ENCODE peak calls at places on chromosomes 7 and 10, in six cellular contexts. Q is choroid plexus epithelial cell; Y is GM23248; D is CD8-positive, alpha-beta memory T cell; V is hepatocyte; U is MM.1S. R is an unnamed sample.

GRCh38 chr7:116953372-116953726 is at the start of gene ST7:
- DNase-seq in Q (peak), U (peak), D (peak), Y (peak), V (peak), R (peak)

GRCh38 chr10:14665304-14665703 is 109.4 kb downstream of the FAM107B start:
- DNase-seq in U (no peak), Y (peak), V (peak), D (no peak), Q (peak), R (peak)

GRCh38 chr7:38630720-38631673 is at the start of gene AMPH:
- DNase-seq in D (no peak), V (peak), Q (peak), Y (peak), U (peak), R (no peak)

GRCh38 chr7:50068850-50069551 is 24.0 kb downstream of the ZPBP start:
- DNase-seq in V (peak), D (no peak), U (peak), Q (peak), Y (peak), R (peak)

GRCh38 chr10:9807848-9808247 is 1209.8 kb upstream of the CELF2 start:
- DNase-seq in U (no peak), D (no peak), Y (no peak), V (no peak), Q (no peak), R (no peak)

GRCh38 chr10:42753507-42754154 is 29.0 kb upstream of the BMS1 start:
- DNase-seq in D (no peak), V (peak), Y (peak), U (no peak), Q (no peak), R (no peak)

GRCh38 chr7:88539518-88539917 is 220.0 kb upstream of the ZNF804B start:
- DNase-seq in D (no peak), Q (no peak), V (no peak), U (no peak), Y (no peak), R (no peak)

GRCh38 chr10:119616879-119617580 is 20.3 kb upstream of the TIAL1 start:
- DNase-seq in Q (peak), Y (peak), D (no peak), U (peak), V (no peak), R (no peak)

GRCh38 chr7:116724560-116725231 is 52.7 kb downstream of the MET start:
- DNase-seq in V (no peak), D (no peak), Y (no peak), U (no peak), Q (no peak), R (no peak)

GRCh38 chr10:76576276-76576962 is 1061.2 kb downstream of the KCNMA1 start:
- DNase-seq in V (no peak), Q (peak), U (no peak), D (no peak), Y (peak), R (no peak)

GRCh38 chr10:85734791-85735190 is 631.8 kb downstream of the GRID1 start:
- DNase-seq in Q (no peak), Y (no peak), V (no peak), D (no peak), U (no peak), R (no peak)

GRCh38 chr10:122206471-122207065 is 64.5 kb upstream of the BTBD16 start:
- DNase-seq in Y (peak), Q (peak), V (no peak), U (no peak), D (no peak), R (no peak)

GRCh38 chr10:12628964-12629766 is 279.8 kb downstream of the CAMK1D start:
- DNase-seq in Q (peak), V (peak), U (no peak), D (no peak), Y (no peak), R (no peak)

GRCh38 chr10:88157981-88158465 is 294.6 kb downstream of the PTEN start:
- DNase-seq in D (no peak), Q (peak), U (no peak), V (peak), Y (peak), R (peak)

GRCh38 chr7:30709549-30709948 is 27.3 kb upstream of the CRHR2 start:
- DNase-seq in Q (no peak), U (no peak), D (no peak), V (no peak), Y (no peak), R (no peak)

GRCh38 chr7:75937958-75938786 is 23.2 kb downstream of the POR start:
- DNase-seq in Q (peak), Y (peak), D (no peak), V (peak), U (no peak), R (no peak)

GRCh38 chr7:126426652-126427051 is 826.1 kb downstream of the GRM8 start:
- DNase-seq in V (no peak), Q (no peak), D (no peak), Y (no peak), U (no peak), R (no peak)

GRCh38 chr7:1046722-1047679 is 2.7 kb downstream of the GPR146 start:
- DNase-seq in Y (no peak), U (no peak), V (no peak), Q (no peak), D (peak), R (no peak)

GRCh38 chr10:59585046-59585700 is 124.5 kb downstream of the SLC16A9 start:
- DNase-seq in D (no peak), V (no peak), Y (no peak), U (no peak), Q (no peak), R (no peak)

GRCh38 chr10:27611861-27612450 is 107.9 kb downstream of the RAB18 start:
- DNase-seq in V (no peak), Q (no peak), Y (no peak), U (no peak), D (no peak), R (no peak)

GRCh38 chr7:158124671-158125079 is 462.9 kb downstream of the PTPRN2 start:
- DNase-seq in D (no peak), V (no peak), Q (no peak), U (no peak), Y (no peak), R (no peak)

GRCh38 chr10:12389154-12389734 is 39.9 kb downstream of the CAMK1D start:
- DNase-seq in U (no peak), D (no peak), Y (no peak), V (no peak), Q (no peak), R (peak)

DNA sequence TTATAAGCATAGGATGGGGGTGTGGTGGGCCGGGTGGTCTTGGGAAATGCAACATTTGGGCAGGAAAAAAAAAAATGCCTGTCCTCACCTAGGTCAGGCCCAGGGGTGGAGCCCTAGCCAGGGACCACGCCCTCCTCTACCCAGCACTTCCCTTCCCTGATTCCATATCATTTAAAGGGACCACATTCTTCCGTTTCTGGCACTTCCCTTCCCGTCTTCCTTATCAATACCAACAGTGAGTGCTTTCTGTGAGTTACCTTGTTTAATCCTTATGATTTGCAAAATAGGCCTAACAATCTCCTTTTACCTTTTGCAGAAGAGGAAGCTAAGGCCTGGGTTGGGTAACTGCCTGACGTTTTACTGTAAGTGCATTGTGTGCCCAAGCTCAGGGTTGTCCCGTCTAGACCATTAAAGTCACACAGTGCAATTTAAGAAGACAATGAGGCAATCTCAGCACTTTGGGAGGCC is 16.7 kb upstream of the C10orf95 start:
- DNase-seq in Q (no peak), V (no peak), U (no peak), Y (no peak), D (no peak), R (no peak)
- H3K4me3 ChIP-seq in Q (no peak), V (no peak), U (no peak), Y (no peak), D (no peak), R (no peak)

GRCh38 chr10:75568721-75569120 is 137.3 kb downstream of the LRMDA start:
- DNase-seq in Y (no peak), D (no peak), Q (no peak), V (no peak), U (no peak), R (peak)

GRCh38 chr10:75575940-75576339 is 144.5 kb downstream of the LRMDA start:
- DNase-seq in Y (no peak), Q (no peak), V (no peak), U (no peak), D (no peak), R (no peak)

GRCh38 chr10:75569506-75569905 is 138.1 kb downstream of the LRMDA start:
- DNase-seq in U (no peak), Q (no peak), D (no peak), V (no peak), Y (no peak), R (no peak)

GRCh38 chr10:75572478-75572877 is 141.1 kb downstream of the LRMDA start:
- DNase-seq in U (no peak), V (no peak), D (no peak), Y (no peak), Q (no peak), R (no peak)
- H3K4me3 ChIP-seq in U (no peak), V (no peak), D (no peak), Y (no peak), Q (no peak), R (no peak)

GRCh38 chr10:34364253-34365037 is 450.7 kb downstream of the PARD3 start:
- DNase-seq in Q (no peak), Y (no peak), D (no peak), U (no peak), V (no peak), R (no peak)

GRCh38 chr10:34358729-34359128 is 456.4 kb downstream of the PARD3 start:
- DNase-seq in Q (no peak), V (no peak), Y (no peak), U (no peak), D (no peak), R (no peak)

GRCh38 chr10:34356463-34356862 is 458.6 kb downstream of the PARD3 start:
- DNase-seq in Q (no peak), D (no peak), V (no peak), U (no peak), Y (no peak), R (no peak)

DNA sequence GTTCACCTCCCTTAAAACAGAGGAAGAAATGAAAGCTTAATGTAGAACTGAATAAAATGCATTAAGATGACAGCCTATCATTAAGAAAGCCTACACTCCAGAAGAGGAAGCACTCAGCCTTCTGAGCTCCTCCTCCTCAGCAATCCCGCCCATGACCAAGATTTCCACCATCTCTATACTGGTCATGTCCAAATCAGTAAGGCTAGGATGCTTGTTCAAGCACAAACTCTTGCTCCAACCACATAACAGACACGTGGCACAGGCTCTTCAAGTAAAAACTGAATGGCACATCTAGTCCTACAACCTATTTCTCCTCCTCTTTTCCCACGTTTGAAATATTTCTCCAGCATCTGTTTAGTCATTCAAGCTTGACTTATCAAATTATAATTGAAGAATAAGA is 454.1 kb downstream of the PARD3 start:
- DNase-seq in D (no peak), U (no peak), Y (no peak), V (no peak), Q (no peak), R (no peak)
- H3K4me3 ChIP-seq in D (no peak), U (no peak), Y (no peak), V (no peak), Q (no peak), R (no peak)

DNA sequence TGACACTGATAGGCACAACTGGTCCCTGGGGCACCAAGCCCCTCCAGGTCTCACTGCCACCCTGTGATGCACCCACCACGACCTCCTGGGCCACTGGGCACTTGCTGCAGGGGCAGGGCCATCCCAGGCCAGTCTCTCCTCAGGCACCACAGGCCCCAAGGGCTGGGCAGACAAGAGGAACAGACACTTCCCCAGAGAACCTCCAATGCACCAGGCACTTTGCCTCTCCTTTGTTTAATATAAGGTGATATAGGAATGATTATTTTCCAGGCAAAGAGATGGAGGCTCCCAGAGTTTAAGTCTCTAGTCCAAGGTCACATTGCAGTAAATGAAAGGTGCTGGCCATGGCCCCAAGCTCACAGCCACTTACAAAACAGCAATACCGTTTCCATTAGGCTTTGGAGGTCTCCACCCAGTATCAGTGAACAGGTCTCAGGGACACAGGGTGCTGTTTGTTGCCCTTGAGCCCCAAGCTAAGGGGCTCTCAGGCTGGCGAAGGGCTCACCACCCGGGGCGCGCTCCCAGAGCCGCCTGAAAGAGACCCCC is 4.5 kb downstream of the DEPP1 start:
- DNase-seq in U (no peak), D (no peak), Y (no peak), V (no peak), Q (no peak), R (peak)
- H3K4me3 ChIP-seq in U (no peak), D (peak), Y (peak), V (no peak), Q (peak), R (peak)

GRCh38 chr7:73850781-73851207 is 8.5 kb upstream of the METTL27 start:
- DNase-seq in Q (peak), V (peak), Y (peak), U (no peak), D (no peak), R (no peak)
- H3K4me3 ChIP-seq in Q (no peak), V (no peak), Y (peak), U (no peak), D (no peak), R (no peak)

GRCh38 chr10:8331896-8332729 is 277.6 kb downstream of the GATA3 start:
- DNase-seq in Q (peak), U (peak), D (peak), Y (peak), V (peak), R (peak)

GRCh38 chr10:8334631-8335030 is 280.1 kb downstream of the GATA3 start:
- DNase-seq in V (no peak), D (no peak), Q (no peak), Y (no peak), U (no peak), R (no peak)

GRCh38 chr10:8326702-8327423 is 272.4 kb downstream of the GATA3 start:
- DNase-seq in D (no peak), Q (no peak), V (no peak), U (no peak), Y (no peak), R (no peak)

GRCh38 chr10:8332730-8333111 is 278.2 kb downstream of the GATA3 start:
- DNase-seq in U (no peak), D (no peak), Q (no peak), V (no peak), Y (no peak), R (no peak)

DNA sequence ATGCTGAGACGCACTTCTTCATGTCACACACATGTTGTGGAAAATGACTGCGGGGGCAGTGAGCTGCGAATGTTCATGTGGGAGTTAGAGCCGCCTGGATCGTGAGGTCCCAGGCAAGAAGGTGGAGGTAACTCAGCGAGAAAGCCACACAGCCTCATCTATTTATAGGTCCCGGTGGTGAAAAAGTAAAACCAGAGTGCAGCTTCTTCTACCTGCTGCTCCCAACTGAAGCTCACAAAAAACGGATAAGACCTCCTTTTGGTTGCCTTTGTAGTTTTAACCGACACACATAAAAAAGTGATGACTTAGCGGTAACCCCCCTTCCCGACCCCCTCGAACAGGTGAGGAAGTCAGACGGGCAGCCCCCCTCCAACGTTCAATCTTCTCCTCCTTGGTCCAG is 276.9 kb downstream of the GATA3 start:
- DNase-seq in U (no peak), D (peak), V (no peak), Q (no peak), Y (no peak), R (no peak)
- H3K4me3 ChIP-seq in U (no peak), D (peak), V (no peak), Q (no peak), Y (no peak), R (no peak)

GRCh38 chr7:150340875-150341262 is 560 bp downstream of the RARRES2 start:
- DNase-seq in U (no peak), Q (no peak), Y (no peak), V (no peak), D (no peak), R (no peak)
- H3K4me3 ChIP-seq in U (no peak), Q (peak), Y (no peak), V (peak), D (no peak), R (no peak)

GRCh38 chr10:99529483-99530107 is 3.1 kb upstream of the NKX2-3 start:
- DNase-seq in D (no peak), Q (no peak), Y (no peak), V (no peak), U (no peak), R (no peak)
- H3K4me3 ChIP-seq in D (no peak), Q (no peak), Y (no peak), V (no peak), U (no peak), R (no peak)

R was measured in GM12865.